ENCODE peak calls at places on chromosomes 11 and 22, in seven cellular contexts. F is COR-L47; W is stomach; M is GM03348; T is activated CD8-positive, alpha-beta memory T cell treated with anti-CD3 and anti-CD28 coated beads for 1 hour; J is iPS-NIHi11; Q is uterus. A is an unnamed sample.

GRCh38 chr22:22042599-22043295 is 60.2 kb upstream of the TOP3B start:
- DNase-seq in T (no peak), W (no peak), M (no peak), F (no peak), J (no peak), Q (no peak), A (no peak)

GRCh38 chr11:34631297-34631696 is 10.4 kb downstream of the EHF start:
- DNase-seq in J (no peak), W (no peak), Q (no peak), M (no peak), T (no peak), F (no peak), A (no peak)

GRCh38 chr11:87263439-87263838 is 225.7 kb downstream of the TMEM135 start:
- DNase-seq in W (no peak), Q (no peak), J (no peak), M (no peak), T (no peak), F (no peak), A (no peak)

GRCh38 chr11:46527586-46527985 is 66.2 kb downstream of the AMBRA1 start:
- DNase-seq in J (no peak), M (no peak), W (no peak), F (no peak), Q (no peak), T (no peak), A (no peak)

GRCh38 chr22:46660604-46661201 is 40.5 kb downstream of the GRAMD4 start:
- DNase-seq in Q (no peak), F (peak; percentile 81), M (no peak), J (no peak), W (peak; percentile 64), T (no peak), A (no peak)

GRCh38 chr11:20444537-20444936 is 57.0 kb downstream of the PRMT3 start:
- DNase-seq in F (no peak), J (no peak), Q (no peak), T (no peak), W (no peak), M (no peak), A (no peak)

GRCh38 chr22:27848005-27848404 is 46.4 kb upstream of the MN1 start:
- DNase-seq in F (no peak), Q (no peak), T (no peak), J (no peak), M (no peak), W (no peak), A (no peak)

GRCh38 chr11:119340335-119341221 is at the start of gene C1QTNF5:
- DNase-seq in T (no peak), M (peak; percentile 90), F (no peak), W (peak; percentile 88), J (peak; percentile 56), Q (peak; percentile 87), A (peak; percentile 90)

GRCh38 chr11:121389651-121390050 is 62.5 kb upstream of the SORL1 start:
- DNase-seq in Q (no peak), M (peak; percentile 16), F (peak; percentile 84), W (no peak), T (no peak), J (peak; percentile 50), A (no peak)

GRCh38 chr11:82775736-82776346 is 42.2 kb upstream of the FAM181B start:
- DNase-seq in W (no peak), M (peak; percentile 71), F (peak; percentile 37), T (no peak), Q (no peak), J (peak; percentile 64), A (no peak)

GRCh38 chr22:42184852-42185251 is 54.2 kb upstream of the CYP2D6 start:
- DNase-seq in T (no peak), J (no peak), M (no peak), F (no peak), Q (no peak), W (no peak), A (no peak)

GRCh38 chr11:61616443-61616842 is 35.6 kb upstream of the SYT7 start:
- DNase-seq in J (no peak), M (peak; percentile 58), F (no peak), T (no peak), W (no peak), Q (no peak), A (no peak)

GRCh38 chr11:35949242-35949641 is 5.4 kb downstream of the LDLRAD3 start:
- DNase-seq in J (no peak), Q (no peak), T (no peak), F (no peak), M (no peak), W (no peak), A (no peak)

GRCh38 chr22:40235418-40235817 is 57.7 kb downstream of the TNRC6B start:
- DNase-seq in Q (no peak), M (peak; percentile 28), T (no peak), J (no peak), F (peak; percentile 24), W (no peak), A (no peak)

GRCh38 chr11:31796523-31797226 is 14.4 kb downstream of the PAX6 start:
- DNase-seq in T (no peak), M (no peak), Q (no peak), J (no peak), F (no peak), W (no peak), A (no peak)

GRCh38 chr11:129214710-129215295 is 22.7 kb upstream of the ARHGAP32 start:
- DNase-seq in T (no peak), F (no peak), M (no peak), W (no peak), Q (no peak), J (no peak), A (no peak)

GRCh38 chr11:36540998-36541397 is 26.8 kb upstream of the RAG1 start:
- DNase-seq in Q (no peak), T (no peak), J (peak; percentile 47), F (peak; percentile 51), W (peak; percentile 49), M (peak; percentile 64), A (no peak)

GRCh38 chr11:75583710-75584658 is 21.9 kb downstream of the SERPINH1 start:
- DNase-seq in Q (peak; percentile 84), T (no peak), M (peak; percentile 82), F (peak; percentile 73), W (peak; percentile 39), J (peak; percentile 85), A (peak; percentile 87)

GRCh38 chr11:2178906-2179494 is 7.4 kb upstream of the TH start:
- DNase-seq in J (no peak), T (no peak), F (peak; percentile 35), M (peak; percentile 53), W (no peak), Q (no peak), A (no peak)

GRCh38 chr11:79440451-79441158 is at the start of gene TENM4:
- DNase-seq in T (no peak), M (peak; percentile 85), J (peak; percentile 50), F (peak; percentile 77), W (peak; percentile 56), Q (peak; percentile 73), A (peak; percentile 84)

GRCh38 chr11:126257764-126258163 is 10.9 kb downstream of the SRPRA start:
- DNase-seq in T (no peak), J (no peak), F (no peak), Q (no peak), W (no peak), M (peak; percentile 65), A (no peak)

GRCh38 chr11:133163463-133164419 is 368.6 kb downstream of the OPCML start:
- DNase-seq in W (no peak), F (no peak), M (peak; percentile 79), T (no peak), J (peak; percentile 56), Q (no peak), A (no peak)

GRCh38 chr22:34976474-34976873 is 89.5 kb upstream of the ISX start:
- DNase-seq in J (no peak), M (no peak), Q (no peak), W (no peak), T (no peak), F (no peak), A (no peak)

GRCh38 chr11:77418155-77418980 is 55.5 kb downstream of the PAK1 start:
- DNase-seq in J (no peak), M (no peak), T (no peak), W (no peak), F (no peak), Q (no peak), A (no peak)

GRCh38 chr22:22709719-22710445 is 65.5 kb downstream of the GGTLC2 start:
- DNase-seq in T (no peak), W (no peak), M (no peak), J (peak; percentile 73), F (no peak), Q (no peak), A (peak; percentile 35)

GRCh38 chr11:68989936-68990606 is 9.3 kb upstream of the MRGPRD start:
- DNase-seq in F (no peak), J (no peak), Q (no peak), T (no peak), M (no peak), W (no peak), A (no peak)

A was measured in coronary artery.